ENCODE peak calls at places on chromosomes 1 and 21, in five cellular contexts. Y is cardiac muscle cell, J is tibial artery, C is dorsolateral prefrontal cortex, B is foreskin fibroblast. N is an unnamed sample.

GRCh38 chr1:228180271-228180987 is 14.8 kb downstream of the IBA57 start:
- DNase-seq in C (no peak), B (no peak), Y (no peak), J (no peak), N (no peak)

GRCh38 chr21:35699360-35699759 is 361.0 kb downstream of the SETD4 start:
- DNase-seq in C (no peak), Y (no peak), J (no peak), B (no peak), N (no peak)

GRCh38 chr1:151984313-151984956 is 9.2 kb downstream of the S100A10 start:
- DNase-seq in C (no peak), Y (no peak), J (no peak), B (no peak), N (no peak)

GRCh38 chr1:209398330-209398991 is 185.1 kb upstream of the CAMK1G start:
- DNase-seq in Y (no peak), C (no peak), J (no peak), B (peak), N (no peak)

GRCh38 chr1:180269848-180270766 is 40.0 kb downstream of the LHX4 start:
- DNase-seq in J (peak), C (no peak), B (no peak), Y (peak), N (peak)

GRCh38 chr1:206866062-206866461 is 639 bp downstream of the IL20 start:
- DNase-seq in J (no peak), C (no peak), Y (no peak), B (no peak), N (no peak)

GRCh38 chr1:201379733-201380242 is 2.3 kb upstream of the TNNT2 start:
- DNase-seq in Y (no peak), B (no peak), C (no peak), J (no peak), N (no peak)

GRCh38 chr1:156499703-156500577 is 635 bp downstream of the MEF2D start:
- DNase-seq in B (peak), J (peak), C (no peak), Y (no peak), N (peak)

GRCh38 chr1:77220687-77221463 is 1.6 kb upstream of the PIGK start:
- DNase-seq in C (no peak), J (no peak), Y (no peak), B (peak), N (no peak)

GRCh38 chr1:112501810-112502641 is 6.7 kb upstream of the WNT2B start:
- DNase-seq in B (peak), J (peak), C (peak), Y (peak), N (peak)

GRCh38 chr1:161267332-161267731 is 8.8 kb downstream of the PCP4L1 start:
- DNase-seq in B (no peak), C (no peak), J (no peak), Y (no peak), N (no peak)

GRCh38 chr1:81044708-81045107 is 756.0 kb upstream of the ADGRL2 start:
- DNase-seq in C (no peak), Y (no peak), B (no peak), J (no peak), N (no peak)

GRCh38 chr1:245715291-245715701 is 560.5 kb downstream of the KIF26B start:
- DNase-seq in Y (no peak), J (no peak), B (no peak), C (no peak), N (no peak)

GRCh38 chr1:234661249-234661928 is 51.4 kb upstream of the IRF2BP2 start:
- DNase-seq in B (no peak), J (no peak), Y (no peak), C (no peak), N (no peak)

GRCh38 chr1:226637147-226637935 is 88.8 kb downstream of the STUM start:
- DNase-seq in J (peak), B (peak), C (peak), Y (no peak), N (no peak)

GRCh38 chr1:189804352-189804751 is 673.3 kb downstream of the BRINP3 start:
- DNase-seq in Y (peak), B (no peak), J (no peak), C (no peak), N (no peak)

GRCh38 chr1:211415700-211416099 is 76.3 kb downstream of the RD3 start:
- DNase-seq in Y (no peak), J (no peak), B (peak), C (no peak), N (no peak)

GRCh38 chr1:8651236-8651890 is 166.1 kb downstream of the RERE start:
- DNase-seq in B (no peak), C (no peak), J (no peak), Y (no peak), N (no peak)

GRCh38 chr1:186530104-186530503 is 69.2 kb upstream of the PDC start:
- DNase-seq in B (peak), C (no peak), J (no peak), Y (no peak), N (no peak)

GRCh38 chr1:51955797-51956527 is 34.5 kb downstream of the RAB3B start:
- DNase-seq in Y (no peak), B (no peak), C (no peak), J (no peak), N (no peak)

GRCh38 chr1:38505950-38506349 is 353.6 kb downstream of the RRAGC start:
- DNase-seq in J (no peak), B (no peak), Y (no peak), C (no peak), N (no peak)

GRCh38 chr1:36605942-36606690 is 123.4 kb upstream of the CSF3R start:
- DNase-seq in Y (no peak), J (no peak), B (no peak), C (no peak), N (no peak)

GRCh38 chr1:58815069-58815679 is 31.3 kb upstream of the JUN start:
- DNase-seq in B (peak), J (peak), C (peak), Y (no peak), N (peak)

GRCh38 chr1:3478187-3478586 is 23.7 kb downstream of the ARHGEF16 start:
- DNase-seq in C (no peak), B (no peak), J (no peak), Y (no peak), N (no peak)

GRCh38 chr21:35198004-35198403 is 148.9 kb upstream of the RUNX1 start:
- DNase-seq in J (no peak), Y (no peak), B (peak), C (no peak), N (no peak)

GRCh38 chr1:46198026-46198826 is at the start of gene POMGNT1:
- DNase-seq in J (peak), B (peak), Y (peak), C (peak), N (peak)

GRCh38 chr1:233140974-233141373 is 154.6 kb downstream of the PCNX2 start:
- DNase-seq in B (peak), C (no peak), Y (no peak), J (no peak), N (no peak)

GRCh38 chr21:14236180-14236579 is 20.2 kb downstream of the RBM11 start:
- DNase-seq in C (no peak), Y (no peak), J (no peak), B (no peak), N (no peak)

GRCh38 chr1:219792337-219793021 is 135.9 kb downstream of the SLC30A10 start:
- DNase-seq in Y (peak), C (no peak), B (peak), J (no peak), N (no peak)

GRCh38 chr21:25307489-25307888 is 299.8 kb downstream of the MRPL39 start:
- DNase-seq in C (no peak), B (peak), Y (no peak), J (no peak), N (no peak)

GRCh38 chr21:46119565-46120271 is 21.8 kb downstream of the COL6A2 start:
- DNase-seq in Y (no peak), B (no peak), C (no peak), J (peak), N (peak)

GRCh38 chr1:23793861-23794731 is 3.2 kb downstream of the LYPLA2 start:
- DNase-seq in Y (no peak), B (no peak), C (no peak), J (no peak), N (no peak)

GRCh38 chr1:8660455-8660854 is 157.0 kb downstream of the RERE start:
- DNase-seq in Y (peak), C (peak), B (peak), J (peak), N (no peak)

GRCh38 chr1:176118985-176119384 is 88.1 kb downstream of the COP1 start:
- DNase-seq in C (no peak), Y (no peak), B (no peak), J (no peak), N (no peak)

GRCh38 chr1:36857761-36858160 is 176.6 kb downstream of the GRIK3 start:
- DNase-seq in J (no peak), C (no peak), Y (no peak), B (no peak), N (no peak)

GRCh38 chr1:200029035-200029623 is 1.6 kb downstream of the NR5A2 start:
- DNase-seq in C (no peak), Y (peak), J (no peak), B (peak), N (peak)

GRCh38 chr1:23537296-23537993 is 6.4 kb upstream of the E2F2 start:
- DNase-seq in B (peak), C (no peak), J (no peak), Y (no peak), N (no peak)

DNA sequence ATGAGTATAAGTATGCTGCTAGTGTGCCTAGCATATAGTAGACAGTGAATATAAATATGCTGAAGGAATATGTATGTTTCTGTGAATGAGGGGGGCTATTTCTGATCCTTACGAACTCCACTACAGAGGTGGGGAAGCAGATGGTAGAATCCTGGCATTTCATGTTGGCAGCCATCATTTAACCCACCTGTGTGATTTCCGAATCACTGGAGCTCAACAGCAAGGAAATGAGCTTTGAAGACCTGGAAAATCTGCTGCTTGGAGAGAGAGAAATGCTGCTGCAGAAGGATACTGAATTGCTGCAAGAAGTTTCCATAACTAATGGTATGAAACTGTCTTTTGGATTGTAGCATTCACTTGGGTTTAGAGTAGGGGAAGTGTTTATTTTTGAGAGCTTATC is 83.5 kb downstream of the RABGAP1L start:
- DNase-seq in Y (no peak), J (no peak), C (peak), B (no peak), N (no peak)
- TF ChIP-seq CTCF in Y (no peak), J (no peak), C (no peak), B (no peak), N (no peak)

GRCh38 chr1:87284456-87285240 is 44.0 kb upstream of the LMO4 start:
- DNase-seq in J (no peak), C (no peak), Y (no peak), B (no peak), N (no peak)

GRCh38 chr1:87279201-87279860 is 49.3 kb upstream of the LMO4 start:
- DNase-seq in J (no peak), C (no peak), B (no peak), Y (no peak), N (no peak)

GRCh38 chr1:87274851-87275250 is 53.8 kb upstream of the LMO4 start:
- DNase-seq in B (no peak), Y (no peak), C (no peak), J (no peak), N (no peak)

GRCh38 chr1:87278791-87279190 is 49.9 kb upstream of the LMO4 start:
- DNase-seq in J (no peak), B (no peak), Y (no peak), C (no peak), N (no peak)

DNA sequence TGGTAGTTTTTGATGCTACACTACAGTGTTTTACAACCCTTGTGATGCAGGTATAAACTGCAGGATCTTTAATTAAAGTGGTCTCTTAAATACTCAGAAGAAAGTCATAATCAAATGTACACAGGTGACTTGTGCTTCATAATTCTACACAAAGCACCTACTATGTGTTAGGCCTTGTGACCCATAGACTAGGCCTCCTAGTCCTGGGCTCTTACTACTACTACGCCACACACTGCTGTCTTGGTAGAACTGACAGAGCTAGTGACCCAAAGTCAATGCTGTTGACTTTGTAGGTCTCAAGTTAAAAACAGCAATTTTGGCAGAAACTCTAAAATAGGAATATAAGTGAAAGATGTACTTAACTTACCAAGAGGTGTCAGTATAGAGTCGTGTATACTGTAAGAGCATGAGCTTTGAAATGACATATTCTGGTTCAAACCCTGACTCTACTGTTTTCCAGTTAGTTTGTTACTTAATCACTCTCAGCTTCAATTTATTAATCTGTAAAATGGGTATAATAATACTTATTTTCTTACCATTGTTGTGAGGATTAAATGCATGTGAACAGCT is 48.6 kb upstream of the LMO4 start:
- DNase-seq in Y (no peak), J (no peak), B (peak), C (no peak), N (no peak)
- TF ChIP-seq CTCF in Y (peak), J (no peak), B (no peak), C (no peak), N (no peak)

GRCh38 chr1:205852969-205853368 is 3.0 kb upstream of the PM20D1 start:
- DNase-seq in J (no peak), B (no peak), C (no peak), Y (no peak), N (no peak)

GRCh38 chr1:205856433-205856832 is 6.5 kb upstream of the PM20D1 start:
- DNase-seq in Y (no peak), J (no peak), B (no peak), C (no peak), N (no peak)

GRCh38 chr1:205861540-205861939 is 11.6 kb upstream of the PM20D1 start:
- DNase-seq in C (no peak), Y (no peak), B (no peak), J (no peak), N (no peak)

GRCh38 chr1:205858141-205858961 is 8.4 kb upstream of the PM20D1 start:
- DNase-seq in C (no peak), B (no peak), J (no peak), Y (no peak), N (no peak)
- TF ChIP-seq CTCF in C (no peak), B (no peak), J (no peak), Y (peak), N (no peak)

DNA sequence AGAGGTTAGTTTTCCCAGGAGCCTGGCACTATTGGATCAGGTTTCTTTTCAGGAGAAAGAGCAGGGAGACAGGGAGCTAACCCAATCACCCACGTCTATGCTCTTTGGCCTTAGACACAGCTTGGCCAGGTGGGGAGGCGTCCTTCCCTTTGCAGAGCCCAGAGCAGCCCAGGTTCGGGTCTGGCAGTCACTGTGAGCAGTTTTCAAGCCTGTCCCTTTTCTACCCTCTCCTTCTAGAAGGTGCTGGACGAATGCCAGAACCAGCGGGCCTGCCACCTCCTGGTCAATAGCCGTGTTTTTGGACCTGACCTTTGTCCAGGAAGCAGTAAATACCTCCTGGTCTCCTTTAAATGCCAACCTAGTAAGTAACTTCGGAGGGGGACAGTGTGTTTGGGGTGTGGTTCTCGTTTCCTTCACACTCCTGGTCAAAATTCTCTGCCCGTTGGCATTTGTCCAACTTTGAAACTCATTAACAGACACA is 44.9 kb downstream of the EVA1C start:
- DNase-seq in J (peak), Y (peak), C (peak), B (peak), N (no peak)
- TF ChIP-seq CTCF in J (no peak), Y (no peak), C (no peak), B (no peak), N (no peak)

DNA sequence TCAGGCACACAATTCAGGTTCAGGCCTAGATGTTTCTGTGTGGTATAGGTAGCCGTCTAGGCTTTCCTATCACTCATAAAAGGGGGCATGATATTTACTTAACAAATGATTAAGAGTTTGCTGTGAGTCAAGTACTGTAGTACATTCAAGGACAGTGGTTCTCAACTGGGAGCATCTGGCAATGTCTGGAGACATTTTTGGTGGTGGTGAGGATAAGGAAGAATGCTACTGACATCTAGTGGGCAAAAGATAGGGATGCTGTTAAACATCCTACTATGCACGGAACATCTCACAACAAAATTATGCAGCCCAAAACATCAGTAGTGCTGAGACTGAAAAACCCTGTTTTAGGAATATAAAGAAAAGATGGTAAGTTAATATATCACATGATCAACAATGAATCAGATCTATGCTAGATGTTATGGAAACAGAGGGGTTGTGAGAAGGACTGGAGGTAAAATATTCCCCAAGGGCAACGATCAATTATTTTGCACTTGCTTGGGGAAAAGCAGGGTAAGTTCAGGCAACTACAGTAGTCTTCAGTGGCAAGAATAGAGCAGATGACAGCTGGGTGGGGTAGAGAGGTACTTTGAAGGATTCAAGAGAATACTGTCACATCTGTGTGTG is 4.9 kb downstream of the DNTTIP2 start:
- DNase-seq in J (no peak), C (no peak), Y (peak), B (peak), N (no peak)
- TF ChIP-seq CTCF in J (peak), C (peak), Y (peak), B (no peak), N (no peak)

GRCh38 chr1:67729872-67730271 is 44.9 kb downstream of the GADD45A start:
- DNase-seq in C (no peak), B (no peak), J (no peak), Y (no peak), N (no peak)

GRCh38 chr1:67733741-67734690 is 49.0 kb downstream of the GADD45A start:
- DNase-seq in J (no peak), B (no peak), C (no peak), Y (no peak), N (no peak)

GRCh38 chr1:67735220-67735619 is 50.2 kb downstream of the GADD45A start:
- DNase-seq in C (no peak), Y (no peak), B (no peak), J (no peak), N (no peak)

GRCh38 chr1:67732750-67733151 is 47.8 kb downstream of the GADD45A start:
- DNase-seq in C (no peak), J (peak), B (peak), Y (no peak), N (no peak)

GRCh38 chr1:67731322-67731721 is 46.3 kb downstream of the GADD45A start:
- DNase-seq in C (no peak), Y (no peak), J (no peak), B (no peak), N (no peak)
- TF ChIP-seq CTCF in C (no peak), Y (no peak), J (no peak), B (no peak), N (no peak)

GRCh38 chr1:41412748-41413147 is 51.5 kb downstream of the FOXO6 start:
- DNase-seq in J (no peak), Y (peak), B (no peak), C (no peak), N (no peak)
- TF ChIP-seq CTCF in J (no peak), Y (no peak), B (no peak), C (no peak), N (no peak)

GRCh38 chr1:11337536-11338350 is 64.7 kb downstream of the UBIAD1 start:
- DNase-seq in J (no peak), B (peak), Y (peak), C (peak), N (peak)
- TF ChIP-seq CTCF in J (peak), B (peak), Y (peak), C (peak), N (peak)